ENCODE peak calls at places on chromosomes 13 and 19, in five cellular contexts. A is WTC11, F is erythroblast, Y is nucleus accumbens, T is adipocyte. V is an unnamed sample.

GRCh38 chr13:23748591-23748990 is 140.6 kb downstream of the MIPEP start:
- DNase-seq in A (peak), F (no peak), Y (no peak), T (no peak), V (no peak)

GRCh38 chr13:41751734-41752445 is 209.0 kb downstream of the VWA8 start:
- DNase-seq in A (no peak), F (no peak), Y (no peak), T (peak), V (no peak)

GRCh38 chr13:101467415-101467814 is 14.9 kb downstream of the ITGBL1 start:
- DNase-seq in A (no peak), F (no peak), Y (no peak), T (no peak), V (no peak)

GRCh38 chr19:33252971-33253370 is 27.3 kb upstream of the SLC7A10 start:
- DNase-seq in A (no peak), F (no peak), Y (no peak), T (no peak), V (no peak)

GRCh38 chr13:113413178-113413897 is 40.0 kb downstream of the ADPRHL1 start:
- DNase-seq in A (no peak), F (no peak), Y (no peak), T (no peak), V (no peak)

GRCh38 chr13:40191186-40191980 is 475.1 kb downstream of the FOXO1 start:
- DNase-seq in A (no peak), F (no peak), Y (peak), T (no peak), V (peak)

GRCh38 chr19:55208880-55209429 is 346 bp downstream of the PTPRH start:
- DNase-seq in A (no peak), F (no peak), Y (no peak), T (no peak), V (no peak)

GRCh38 chr13:113123226-113124150 is 889 bp downstream of the F10 start:
- DNase-seq in A (peak), F (peak), Y (no peak), T (no peak), V (no peak)

GRCh38 chr19:34555447-34555846 is 73.9 kb downstream of the WTIP start:
- DNase-seq in A (peak), F (no peak), Y (no peak), T (no peak), V (no peak)

GRCh38 chr19:33681081-33681680 is 59.4 kb downstream of the CHST8 start:
- DNase-seq in A (no peak), F (no peak), Y (no peak), T (no peak), V (no peak)

GRCh38 chr13:47170971-47171370 is 274.1 kb upstream of the HTR2A start:
- DNase-seq in A (no peak), F (no peak), Y (no peak), T (no peak), V (no peak)

GRCh38 chr19:35894342-35894741 is 6.0 kb downstream of the NFKBID start:
- DNase-seq in A (no peak), F (no peak), Y (no peak), T (no peak), V (no peak)

GRCh38 chr13:41960195-41960699 is 662 bp downstream of the VWA8 start:
- DNase-seq in A (no peak), F (no peak), Y (no peak), T (peak), V (no peak)

GRCh38 chr13:25886438-25887214 is 165.2 kb downstream of the SHISA2 start:
- DNase-seq in A (no peak), F (no peak), Y (no peak), T (peak), V (peak)

GRCh38 chr13:23428183-23428528 is 5.3 kb downstream of the SACS start:
- DNase-seq in A (no peak), F (no peak), Y (no peak), T (peak), V (no peak)

GRCh38 chr13:26541678-26542553 is 15.6 kb upstream of the WASF3 start:
- DNase-seq in A (no peak), F (no peak), Y (no peak), T (no peak), V (no peak)